ENCODE peak calls at places on chromosomes 12 and 14, in eight cellular contexts. G, N, P, Z, H, O, A and K are unnamed samples.
A peak's percentile ranks its signal among the peaks of the same experiment; 100 is the strongest.

GRCh38 chr12:120218680-120219606 is 18.0 kb upstream of the RPLP0 start:
- DNase-seq in G (no peak), N (no peak), P (no peak), Z (no peak), H (no peak), O (no peak), A (no peak), K (no peak)

GRCh38 chr14:20477211-20477876 is 8.1 kb downstream of the PNP start:
- DNase-seq in G (no peak), N (peak; percentile 64), P (peak; percentile 44), Z (no peak), H (peak; percentile 23), O (peak; percentile 58), A (peak; percentile 92), K (no peak)

GRCh38 chr12:12613334-12613733 is 1.7 kb downstream of the CREBL2 start:
- DNase-seq in G (no peak), N (no peak), P (no peak), Z (no peak), H (no peak), O (no peak), A (peak; percentile 7), K (no peak)

GRCh38 chr14:69073429-69073828 is 79.5 kb downstream of the DCAF5 start:
- DNase-seq in G (no peak), N (no peak), P (no peak), Z (no peak), H (no peak), O (no peak), A (no peak), K (no peak)

GRCh38 chr12:2284321-2284813 is 231.6 kb downstream of the CACNA1C start:
- DNase-seq in G (no peak), N (no peak), P (no peak), Z (no peak), H (no peak), O (peak; percentile 89), A (peak; percentile 94), K (no peak)

GRCh38 chr14:67892466-67893120 is 73.0 kb downstream of the RAD51B start:
- DNase-seq in G (no peak), N (no peak), P (no peak), Z (no peak), H (peak; percentile 22), O (no peak), A (no peak), K (no peak)

GRCh38 chr12:131830335-131831020 is 2.3 kb downstream of the MMP17 start:
- DNase-seq in G (peak; percentile 62), N (peak; percentile 82), P (peak; percentile 71), Z (peak; percentile 83), H (peak; percentile 60), O (peak; percentile 78), A (peak; percentile 79), K (no peak)

GRCh38 chr12:45762185-45763110 is 32.9 kb downstream of the ARID2 start:
- DNase-seq in G (no peak), N (no peak), P (peak; percentile 60), Z (no peak), H (no peak), O (peak; percentile 61), A (peak; percentile 76), K (no peak)

GRCh38 chr12:12986775-12987332 is 13.2 kb downstream of the HEBP1 start:
- DNase-seq in G (no peak), N (no peak), P (no peak), Z (no peak), H (no peak), O (no peak), A (no peak), K (no peak)

GRCh38 chr14:63996575-63997220 is 143.9 kb downstream of the SYNE2 start:
- DNase-seq in G (no peak), N (no peak), P (no peak), Z (no peak), H (no peak), O (peak; percentile 46), A (peak; percentile 8), K (no peak)

GRCh38 chr12:129298921-129299320 is 445.6 kb downstream of the GLT1D1 start:
- DNase-seq in G (no peak), N (no peak), P (no peak), Z (no peak), H (no peak), O (no peak), A (no peak), K (no peak)
- H3K4me3 ChIP-seq in G (no peak overlapping the region), N (no peak overlapping the region), P (no peak overlapping the region), Z (no peak overlapping the region), H (no peak overlapping the region), O (no peak overlapping the region), A (no peak overlapping the region), K (no peak overlapping the region)

GRCh38 chr14:22821193-22822016 is 6.2 kb upstream of the SLC7A7 start:
- DNase-seq in G (no peak), N (no peak), P (no peak), Z (no peak), H (peak; percentile 64), O (peak; percentile 42), A (no peak), K (no peak)
- H3K4me3 ChIP-seq in G (no peak overlapping the region), N (no peak overlapping the region), P (no peak overlapping the region), Z (no peak overlapping the region), H (no peak overlapping the region), O (no peak overlapping the region), A (no peak overlapping the region), K (no peak overlapping the region)

GRCh38 chr12:99521664-99522063 is 125.9 kb upstream of the GARIN6 start:
- DNase-seq in G (no peak), N (peak; percentile 56), P (no peak), Z (no peak), H (no peak), O (no peak), A (no peak), K (no peak)
- H3K4me3 ChIP-seq in G (no peak overlapping the region), N (no peak overlapping the region), P (no peak overlapping the region), Z (no peak overlapping the region), H (no peak overlapping the region), O (no peak overlapping the region), A (no peak overlapping the region), K (no peak overlapping the region)

GRCh38 chr12:124699878-124700277 is 132.5 kb upstream of the NCOR2 start:
- DNase-seq in G (no peak), N (no peak), P (no peak), Z (no peak), H (no peak), O (no peak), A (no peak), K (no peak)
- H3K4me3 ChIP-seq in G (no peak overlapping the region), N (no peak overlapping the region), P (no peak overlapping the region), Z (no peak overlapping the region), H (no peak overlapping the region), O (no peak overlapping the region), A (no peak overlapping the region), K (no peak overlapping the region)

DNA sequence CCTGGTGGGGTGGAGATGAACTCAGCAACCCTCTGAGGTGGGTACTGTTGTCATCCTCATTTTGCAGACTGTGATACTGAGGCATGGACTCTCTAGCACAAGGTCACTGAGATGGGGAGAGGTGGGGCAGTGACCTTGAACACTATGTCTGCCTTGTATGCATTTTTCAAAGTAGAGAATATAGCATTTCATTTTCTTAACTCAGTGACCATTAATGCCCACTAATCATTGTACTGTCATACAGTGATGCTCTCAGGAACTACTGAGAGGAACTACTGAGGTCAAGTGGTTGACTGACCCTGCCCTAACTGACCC is 2.1 kb downstream of the L3HYPDH start:
- DNase-seq in G (no peak), N (no peak), P (no peak), Z (no peak), H (no peak), O (no peak), A (no peak), K (no peak)
- H3K4me3 ChIP-seq in G (no peak overlapping the region), N (no peak overlapping the region), P (peak overlapping the region; percentile 96), Z (peak overlapping the region; percentile 16), H (no peak overlapping the region), O (peak overlapping the region; percentile 88), A (peak overlapping the region; percentile 95), K (peak overlapping the region; percentile 69)

GRCh38 chr14:104695660-104696000 is 6.2 kb downstream of the INF2 start:
- DNase-seq in G (no peak), N (no peak), P (no peak), Z (no peak), H (no peak), O (no peak), A (no peak), K (no peak)
- H3K4me3 ChIP-seq in G (no peak overlapping the region), N (no peak overlapping the region), P (no peak overlapping the region), Z (no peak overlapping the region), H (no peak overlapping the region), O (no peak overlapping the region), A (no peak overlapping the region), K (no peak overlapping the region)

DNA sequence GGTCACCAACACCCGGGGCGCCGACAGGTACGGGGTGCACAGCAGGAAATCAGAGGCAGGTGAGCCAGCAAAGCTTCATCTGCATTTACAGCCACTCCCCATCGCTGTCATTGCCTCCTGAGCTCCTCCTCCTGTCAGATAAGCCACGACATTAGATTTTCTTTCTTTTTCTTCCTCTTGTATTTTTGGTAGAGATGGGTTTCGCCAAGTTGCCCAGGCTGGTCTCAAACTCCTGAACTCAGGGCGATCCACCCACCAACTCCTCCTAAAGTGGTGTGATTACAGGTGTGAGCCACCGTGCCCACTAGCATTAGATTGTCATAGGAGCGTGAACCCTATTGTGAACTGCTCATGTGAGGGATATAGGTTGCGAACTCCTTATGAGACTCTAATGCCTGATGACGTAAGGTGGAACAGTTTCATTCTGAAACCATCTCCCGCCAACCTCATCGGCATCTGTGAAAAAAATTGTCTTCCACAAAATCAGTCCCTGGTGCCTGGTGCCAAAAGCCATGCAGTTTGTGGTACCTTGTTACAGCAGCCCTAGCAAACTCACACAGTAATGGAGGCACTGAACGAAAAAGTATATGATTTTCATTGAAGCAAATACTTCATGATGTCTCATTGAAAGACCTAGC is 1.5 kb downstream of the STYK1 start:
- DNase-seq in G (peak; percentile 71), N (no peak), P (no peak), Z (no peak), H (no peak), O (no peak), A (no peak), K (no peak)
- H3K4me3 ChIP-seq in G (peak overlapping the region; percentile 56), N (no peak overlapping the region), P (no peak overlapping the region), Z (no peak overlapping the region), H (no peak overlapping the region), O (no peak overlapping the region), A (no peak overlapping the region), K (no peak overlapping the region)

GRCh38 chr12:47323802-47324201 is 244.0 kb upstream of the AMIGO2 start:
- DNase-seq in G (no peak), N (no peak), P (no peak), Z (no peak), H (no peak), O (no peak), A (no peak), K (no peak)

GRCh38 chr12:47326190-47326589 is 246.4 kb upstream of the AMIGO2 start:
- DNase-seq in G (no peak), N (no peak), P (no peak), Z (no peak), H (no peak), O (no peak), A (no peak), K (no peak)

GRCh38 chr12:47328831-47329545 is 249.2 kb upstream of the AMIGO2 start:
- DNase-seq in G (no peak), N (no peak), P (peak; percentile 55), Z (no peak), H (no peak), O (peak; percentile 46), A (peak; percentile 85), K (no peak)
- H3K4me3 ChIP-seq in G (no peak overlapping the region), N (no peak overlapping the region), P (no peak overlapping the region), Z (no peak overlapping the region), H (no peak overlapping the region), O (no peak overlapping the region), A (no peak overlapping the region), K (no peak overlapping the region)